ENCODE peak calls at places on chromosome 4, in eight cellular contexts. Q is endothelial cell, J is SK-N-SH, E is ovary, P is progenitor cell of endocrine pancreas, F is AG10803, C is GM13977, L is coronary artery. Y is an unnamed sample.
A peak's percentile ranks its signal among the peaks of the same experiment; 100 is the strongest.

GRCh38 chr4:85200106-85200505 is 233.6 kb upstream of the WDFY3 start:
- DNase-seq in Q (no peak), J (no peak), E (no peak), P (no peak), F (no peak), C (no peak), L (no peak), Y (no peak)

GRCh38 chr4:20297246-20297645 is 45.5 kb downstream of the SLIT2 start:
- DNase-seq in Q (no peak), J (no peak), E (no peak), P (no peak), F (peak; percentile 77), C (no peak), L (no peak), Y (no peak)

GRCh38 chr4:110088670-110089069 is 109.7 kb downstream of the ELOVL6 start:
- DNase-seq in Q (no peak), J (no peak), E (no peak), P (no peak), F (peak; percentile 38), C (no peak), L (no peak), Y (no peak)

GRCh38 chr4:167873536-167873935 is 218.8 kb upstream of the ANXA10 start:
- DNase-seq in Q (no peak), J (no peak), E (no peak), P (no peak), F (no peak), C (no peak), L (no peak), Y (no peak)

GRCh38 chr4:149280886-149281285 is 534.8 kb downstream of the IQCM start:
- DNase-seq in Q (no peak), J (no peak), E (no peak), P (no peak), F (peak; percentile 35), C (no peak), L (no peak), Y (no peak)

GRCh38 chr4:188780028-188780427 is 640.8 kb downstream of the TRIML1 start:
- DNase-seq in Q (no peak), J (no peak), E (no peak), P (no peak), F (no peak), C (no peak), L (no peak), Y (no peak)

GRCh38 chr4:108240356-108240755 is 71.6 kb upstream of the LEF1 start:
- DNase-seq in Q (no peak), J (no peak), E (no peak), P (no peak), F (peak; percentile 19), C (no peak), L (no peak), Y (no peak)

GRCh38 chr4:181650033-181650825 is 593.0 kb upstream of the TENM3 start:
- DNase-seq in Q (no peak), J (no peak), E (no peak), P (no peak), F (peak; percentile 27), C (no peak), L (no peak), Y (peak; percentile 25)

GRCh38 chr4:119550857-119551532 is 77.6 kb downstream of the PDE5A start:
- DNase-seq in Q (no peak), J (no peak), E (no peak), P (no peak), F (peak; percentile 14), C (no peak), L (no peak), Y (no peak)

GRCh38 chr4:150385606-150386005 is 196.3 kb upstream of the MAB21L2 start:
- DNase-seq in Q (no peak), J (no peak), E (no peak), P (no peak), F (peak; percentile 95), C (no peak), L (no peak), Y (peak; percentile 18)

GRCh38 chr4:4947721-4948120 is 71.5 kb downstream of the CYTL1 start:
- DNase-seq in Q (no peak), J (no peak), E (no peak), P (no peak), F (no peak), C (no peak), L (no peak), Y (no peak)

GRCh38 chr4:184644553-184645307 is 4.5 kb downstream of the CASP3 start:
- DNase-seq in Q (no peak), J (no peak), E (no peak), P (no peak), F (no peak), C (no peak), L (no peak), Y (no peak)

GRCh38 chr4:100022792-100023222 is 72.7 kb upstream of the H2AZ1 start:
- DNase-seq in Q (no peak), J (peak; percentile 59), E (no peak), P (no peak), F (no peak), C (no peak), L (no peak), Y (no peak)

GRCh38 chr4:36111180-36111579 is 133.1 kb downstream of the ARAP2 start:
- DNase-seq in Q (no peak), J (no peak), E (no peak), P (no peak), F (no peak), C (no peak), L (no peak), Y (no peak)

GRCh38 chr4:2798399-2799301 is 5.8 kb downstream of the SH3BP2 start:
- DNase-seq in Q (peak; percentile 60), J (peak; percentile 92), E (peak; percentile 60), P (no peak), F (no peak), C (peak; percentile 68), L (peak; percentile 75), Y (no peak)

GRCh38 chr4:80336582-80336981 is 1.1 kb downstream of the CFAP299 start:
- DNase-seq in Q (peak; percentile 33), J (peak; percentile 53), E (peak; percentile 19), P (no peak), F (peak; percentile 25), C (no peak), L (no peak), Y (no peak)

GRCh38 chr4:2925496-2925895 is 37.7 kb downstream of the NOP14 start:
- DNase-seq in Q (no peak), J (no peak), E (no peak), P (no peak), F (no peak), C (no peak), L (no peak), Y (no peak)

GRCh38 chr4:97330915-97331314 is 812.4 kb downstream of the STPG2 start:
- DNase-seq in Q (no peak), J (no peak), E (no peak), P (no peak), F (no peak), C (no peak), L (no peak), Y (no peak)

GRCh38 chr4:23889814-23890269 is at the start of gene PPARGC1A:
- DNase-seq in Q (no peak), J (peak; percentile 11), E (peak; percentile 30), P (peak; percentile 10), F (no peak), C (no peak), L (peak; percentile 80), Y (no peak)

GRCh38 chr4:10897076-10897475 is 212.5 kb upstream of the CLNK start:
- DNase-seq in Q (no peak), J (no peak), E (no peak), P (no peak), F (no peak), C (no peak), L (no peak), Y (no peak)

GRCh38 chr4:70666369-70666768 is at the start of gene JCHAIN:
- DNase-seq in Q (no peak), J (no peak), E (no peak), P (no peak), F (peak; percentile 29), C (no peak), L (no peak), Y (no peak)

GRCh38 chr4:98728433-98728832 is 70.0 kb upstream of the TSPAN5 start:
- DNase-seq in Q (peak; percentile 22), J (peak; percentile 37), E (no peak), P (no peak), F (peak; percentile 30), C (no peak), L (no peak), Y (no peak)
- TF ChIP-seq CTCF in Q (no peak), J (no peak), E (no peak), P (no peak), F (no peak), C (no peak), L (no peak), Y (no peak)

GRCh38 chr4:115249808-115250207 is 136.4 kb upstream of the NDST4 start:
- DNase-seq in Q (no peak), J (no peak), E (no peak), P (no peak), F (no peak), C (no peak), L (no peak), Y (no peak)
- TF ChIP-seq CTCF in Q (no peak), J (no peak), E (no peak), P (no peak), F (no peak), C (no peak), L (no peak), Y (no peak)

GRCh38 chr4:140189846-140190245 is 35.9 kb upstream of the MAML3 start:
- DNase-seq in Q (no peak), J (no peak), E (no peak), P (no peak), F (no peak), C (no peak), L (no peak), Y (no peak)

GRCh38 chr4:140198942-140199341 is 45.0 kb upstream of the MAML3 start:
- DNase-seq in Q (no peak), J (no peak), E (no peak), P (no peak), F (no peak), C (no peak), L (no peak), Y (no peak)

DNA sequence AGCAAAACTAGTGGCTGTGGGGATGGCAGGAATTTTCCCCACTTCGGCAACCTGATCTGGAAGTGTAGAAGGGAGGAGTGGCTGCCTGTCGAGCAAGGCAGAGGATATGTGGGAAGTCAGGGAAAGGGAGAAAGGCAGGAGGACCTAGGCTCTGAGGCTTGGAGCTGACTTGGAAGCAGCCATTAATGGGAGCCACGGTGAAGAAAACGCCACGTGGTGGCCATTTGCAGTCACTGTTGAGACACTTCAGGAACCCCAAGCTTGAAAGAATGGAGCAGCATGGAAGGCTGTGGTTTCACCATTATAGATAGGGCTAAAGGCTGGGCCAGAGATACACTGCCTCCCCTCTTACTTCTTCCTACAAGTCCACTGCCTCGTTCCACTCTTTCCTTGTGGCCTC is 41.8 kb upstream of the MAML3 start:
- DNase-seq in Q (no peak), J (no peak), E (no peak), P (no peak), F (no peak), C (no peak), L (no peak), Y (no peak)
- TF ChIP-seq CTCF in Q (no peak), J (no peak), E (no peak), P (no peak), F (no peak), C (no peak), L (no peak), Y (no peak)

DNA sequence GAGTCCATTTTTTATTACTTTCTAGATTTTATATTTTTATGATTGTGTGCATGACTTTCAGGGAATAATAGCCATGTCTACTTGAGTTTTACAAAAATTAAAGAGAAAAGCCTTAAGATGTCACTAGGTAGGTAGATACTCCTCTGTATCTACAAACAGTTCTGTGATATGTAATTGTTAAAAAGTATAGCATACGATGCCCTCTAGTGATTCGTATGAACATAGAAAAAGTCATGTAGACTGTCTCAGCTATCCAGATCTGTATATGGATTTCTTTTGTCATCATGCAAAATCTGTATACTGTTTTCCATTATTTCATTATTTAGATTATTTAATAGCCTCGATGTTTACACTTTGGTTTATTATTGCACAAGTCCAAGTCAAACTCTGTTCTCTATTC is 856.6 kb downstream of the CENPC start:
- DNase-seq in Q (no peak), J (peak; percentile 2), E (no peak), P (no peak), F (peak; percentile 3), C (no peak), L (no peak), Y (no peak)
- TF ChIP-seq CTCF in Q (no peak), J (peak; percentile 58), E (no peak), P (peak; percentile 37), F (no peak), C (peak; percentile 23), L (no peak), Y (peak; percentile 44)

Y was measured in D721Med.